ENCODE peak calls at places on chromosome 21, in eight cellular contexts. V, M, H, T, G, U, L and W are unnamed samples. For H3K4me1, the result is how much of the 10 kb centered on the place peaks cover.

GRCh38 chr21:27464643-27465042 is 497.8 kb upstream of the ADAMTS5 start:
- DNase-seq in L (no peak), T (no peak), H (no peak), V (peak), U (no peak), G (no peak), M (no peak), W (no peak)

GRCh38 chr21:36551731-36552457 is 72.0 kb upstream of the CLDN14 start:
- DNase-seq in H (peak), L (no peak), M (no peak), G (no peak), T (no peak), V (no peak), U (no peak), W (no peak)

GRCh38 chr21:18493420-18493819 is 89.8 kb upstream of the TMPRSS15 start:
- DNase-seq in T (no peak), V (peak), L (no peak), H (no peak), G (no peak), M (no peak), U (no peak), W (no peak)

GRCh38 chr21:43937898-43938309 is 72.9 kb downstream of the AGPAT3 start:
- DNase-seq in L (no peak), H (no peak), M (peak), U (no peak), T (no peak), G (no peak), V (no peak), W (no peak)

GRCh38 chr21:17461014-17461413 is 51.8 kb upstream of the CXADR start:
- DNase-seq in L (peak), M (no peak), G (peak), U (no peak), H (peak), V (no peak), T (peak), W (no peak)

GRCh38 chr21:14725219-14725618 is 179.1 kb upstream of the SAMSN1 start:
- DNase-seq in G (no peak), L (no peak), T (no peak), H (no peak), U (no peak), V (no peak), M (no peak), W (no peak)

GRCh38 chr21:21714396-21714795 is 716.2 kb downstream of the NCAM2 start:
- DNase-seq in H (no peak), U (no peak), M (no peak), G (no peak), T (no peak), L (no peak), V (no peak), W (no peak)

GRCh38 chr21:28067015-28067414 is 925.7 kb downstream of the LTN1 start:
- DNase-seq in U (no peak), M (no peak), G (no peak), H (no peak), T (no peak), L (no peak), V (no peak), W (no peak)

GRCh38 chr21:35015435-35016024 is 33.6 kb downstream of the RUNX1 start:
- DNase-seq in M (no peak), L (no peak), V (no peak), U (no peak), G (no peak), H (no peak), T (no peak), W (no peak)

GRCh38 chr21:21200939-21201610 is 202.9 kb downstream of the NCAM2 start:
- DNase-seq in U (no peak), H (no peak), T (no peak), M (no peak), L (no peak), G (no peak), V (peak), W (no peak)

GRCh38 chr21:38505654-38506523 is 7.6 kb upstream of the ERG start:
- DNase-seq in H (no peak), M (no peak), U (no peak), L (no peak), G (no peak), T (peak), V (peak), W (no peak)
- H3K4me3 ChIP-seq in H (peak), M (peak), U (peak), L (peak), G (peak), T (no peak), V (peak), W (peak)

GRCh38 chr21:25025596-25025995 is 581.7 kb downstream of the MRPL39 start:
- DNase-seq in V (no peak), U (no peak), T (no peak), G (no peak), M (no peak), L (no peak), H (no peak), W (no peak)
- H3K27ac ChIP-seq in V (no peak), U (no peak), T (no peak), G (no peak), M (no peak), L (no peak), H (no peak), W (no peak)

GRCh38 chr21:41578708-41579107 is 70.8 kb upstream of the TMPRSS2 start:
- DNase-seq in L (no peak), G (no peak), H (no peak), M (no peak), T (no peak), V (no peak), U (no peak), W (no peak)
- H3K4me1 ChIP-seq in L (under half), G (under half), H (under half), M (under half), T (under half), V (under half), U (under half), W (under half)

GRCh38 chr21:32391755-32392154 is 1.1 kb downstream of the URB1 start:
- DNase-seq in G (no peak), T (no peak), M (no peak), H (no peak), L (no peak), V (no peak), U (no peak), W (no peak)
- H3K4me3 ChIP-seq in G (peak), T (peak), M (peak), H (peak), L (peak), V (peak), U (peak), W (peak)

GRCh38 chr21:15774590-15774989 is 44.8 kb downstream of the USP25 start:
- DNase-seq in M (no peak), T (no peak), G (no peak), H (no peak), L (no peak), V (no peak), U (no peak), W (no peak)
- H3K27ac ChIP-seq in M (no peak), T (no peak), G (no peak), H (peak), L (no peak), V (no peak), U (no peak), W (no peak)

GRCh38 chr21:45431781-45432572 is 27.0 kb downstream of the COL18A1 start:
- DNase-seq in H (no peak), V (no peak), G (no peak), T (no peak), L (no peak), U (no peak), M (no peak), W (no peak)

GRCh38 chr21:45430521-45431501 is 25.8 kb downstream of the COL18A1 start:
- DNase-seq in V (no peak), L (no peak), H (no peak), G (no peak), U (no peak), T (no peak), M (no peak), W (no peak)

GRCh38 chr21:45433911-45434644 is 29.1 kb downstream of the COL18A1 start:
- DNase-seq in T (no peak), M (no peak), V (no peak), U (no peak), L (no peak), H (no peak), G (no peak), W (no peak)

GRCh38 chr21:45433301-45433700 is 28.3 kb downstream of the COL18A1 start:
- DNase-seq in U (no peak), T (no peak), L (no peak), V (no peak), G (no peak), M (no peak), H (no peak), W (no peak)

DNA sequence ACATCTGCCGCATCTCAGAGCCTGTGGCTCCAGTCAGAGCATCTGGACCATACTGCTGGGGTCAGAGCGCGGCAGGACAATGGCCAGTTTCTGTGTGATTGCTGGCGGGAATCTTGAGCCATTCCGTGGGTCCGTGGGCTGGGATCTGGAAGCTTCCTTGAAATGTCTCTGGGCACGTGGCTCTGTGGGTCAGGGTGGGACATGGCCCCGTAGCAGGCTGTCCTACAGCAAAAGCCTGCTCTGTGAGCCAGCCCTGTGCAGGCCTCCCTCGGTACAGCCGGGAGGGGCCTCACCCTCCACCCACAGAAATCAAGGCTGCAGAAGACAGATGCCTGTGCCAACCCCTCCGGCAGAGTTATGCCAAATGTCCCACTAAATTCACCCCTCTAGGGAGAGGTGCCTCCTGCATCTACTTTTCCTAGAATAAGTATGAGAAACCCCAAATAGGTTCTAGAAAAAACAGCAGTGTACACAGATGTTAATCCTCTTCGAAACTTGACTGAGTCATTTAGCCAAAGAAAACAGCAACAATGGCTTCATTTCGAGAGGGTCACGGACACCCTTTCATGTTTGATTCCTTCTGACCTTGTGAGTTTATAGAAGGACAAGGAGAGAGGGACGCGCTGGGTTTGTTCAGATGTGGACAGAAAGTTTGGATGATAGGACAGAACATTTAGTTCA is 27.8 kb downstream of the COL18A1 start:
- DNase-seq in L (no peak), M (no peak), T (no peak), U (no peak), H (no peak), V (peak), G (no peak), W (no peak)
- H3K4me1 ChIP-seq in L (half or more), M (under half), T (under half), U (under half), H (under half), V (under half), G (half or more), W (under half)

DNA sequence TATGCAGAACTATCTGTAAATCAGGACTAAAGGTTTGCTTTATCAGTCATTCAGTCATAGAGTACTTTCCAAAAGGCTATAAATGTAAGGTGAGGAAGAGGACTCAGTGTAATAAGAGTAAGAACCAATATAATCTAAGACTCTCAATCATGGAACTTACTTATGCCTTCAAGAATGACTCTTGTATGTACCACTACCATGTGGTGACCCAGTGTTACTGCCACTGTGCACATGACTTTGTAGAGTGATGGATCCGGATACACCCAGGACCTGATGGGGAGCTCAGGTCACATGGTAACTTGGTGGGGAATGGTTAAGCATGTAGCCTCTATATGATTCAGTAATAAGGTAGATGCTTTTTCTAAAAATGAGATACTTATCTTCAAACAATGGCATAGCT is 2099.8 kb downstream of the MRPL39 start:
- DNase-seq in H (no peak), L (no peak), V (no peak), G (no peak), M (no peak), T (no peak), U (no peak), W (no peak)
- H3K4me3 ChIP-seq in H (no peak), L (no peak), V (no peak), G (no peak), M (no peak), T (no peak), U (no peak), W (no peak)